ENCODE peak calls at places on chromosomes 5 and 9, in five cellular contexts. P is fibroblast of pulmonary artery, G is COR-L47, Z is HepG2, Q is fibroblast of mammary gland. E is an unnamed sample.

GRCh38 chr5:180646963-180647305 is 2.5 kb downstream of the FLT4 start:
- DNase-seq in P (no peak), G (no peak), Z (no peak), Q (no peak), E (no peak)

GRCh38 chr5:138668981-138669380 is 84.2 kb upstream of the CTNNA1 start:
- DNase-seq in P (no peak), G (no peak), Z (no peak), Q (no peak), E (no peak)

GRCh38 chr5:38825494-38825893 is 20.3 kb upstream of the OSMR start:
- DNase-seq in P (peak), G (no peak), Z (peak), Q (peak), E (no peak)

GRCh38 chr5:72110401-72111013 is 3.2 kb downstream of the MAP1B start:
- DNase-seq in P (no peak), G (no peak), Z (no peak), Q (no peak), E (no peak)

GRCh38 chr5:111227805-111228204 is 3.6 kb downstream of the CAMK4 start:
- DNase-seq in P (peak), G (no peak), Z (no peak), Q (peak), E (no peak)

GRCh38 chr5:141677415-141677814 is 4.6 kb downstream of the ARAP3 start:
- DNase-seq in P (no peak), G (no peak), Z (peak), Q (no peak), E (no peak)

GRCh38 chr5:45765561-45765960 is 69.4 kb upstream of the HCN1 start:
- DNase-seq in P (no peak), G (no peak), Z (no peak), Q (no peak), E (no peak)

GRCh38 chr9:112487008-112487798 is 576 bp downstream of the KIAA1958 start:
- DNase-seq in P (peak), G (peak), Z (peak), Q (peak), E (no peak)

GRCh38 chr5:167814828-167815227 is 476.6 kb upstream of the WWC1 start:
- DNase-seq in P (peak), G (no peak), Z (no peak), Q (peak), E (no peak)

E was measured in thoracic aorta.